ENCODE peak calls at places on chromosomes 2 and 18, in nine cellular contexts. B is GM12865; V is A172; T is hippocampal formation; S is iris pigment epithelial cell; K is left cardiac atrium; H is D341Med; L is HT1080; D is CD8-positive, alpha-beta memory T cell. X is an unnamed sample.

GRCh38 chr2:216111122-216111521 is 2.0 kb downstream of the XRCC5 start:
- DNase-seq in B (no peak), V (no peak), T (no peak), S (no peak), K (no peak), H (no peak), L (no peak), D (no peak), X (no peak)

GRCh38 chr2:218701806-218702205 is 8.8 kb upstream of the TTLL4 start:
- DNase-seq in B (no peak), V (no peak), T (no peak), S (no peak), K (no peak), H (no peak), L (no peak), D (no peak), X (no peak)

GRCh38 chr18:76232813-76233212 is 262.2 kb downstream of the ZNF516 start:
- DNase-seq in B (no peak), V (peak), T (no peak), S (no peak), K (no peak), H (no peak), L (peak), D (no peak), X (no peak)

GRCh38 chr18:24810561-24810960 is 350.1 kb downstream of the HRH4 start:
- DNase-seq in B (no peak), V (no peak), T (no peak), S (no peak), K (no peak), H (no peak), L (no peak), D (no peak), X (no peak)

GRCh38 chr18:25921677-25922421 is 168.6 kb downstream of the SS18 start:
- DNase-seq in B (peak), V (peak), T (peak), S (peak), K (no peak), H (peak), L (peak), D (peak), X (no peak)

GRCh38 chr18:62450546-62451395 is 72.1 kb upstream of the ZCCHC2 start:
- DNase-seq in B (no peak), V (peak), T (no peak), S (peak), K (peak), H (peak), L (peak), D (no peak), X (peak)

GRCh38 chr2:134372141-134372540 is 118.3 kb downstream of the MGAT5 start:
- DNase-seq in B (no peak), V (peak), T (no peak), S (peak), K (no peak), H (no peak), L (no peak), D (no peak), X (no peak)

GRCh38 chr2:24754985-24755690 is 38.1 kb downstream of the PTRHD1 start:
- DNase-seq in B (no peak), V (no peak), T (no peak), S (no peak), K (no peak), H (no peak), L (peak), D (no peak), X (no peak)

GRCh38 chr2:70979626-70980025 is 1.2 kb downstream of the ANKRD53 start:
- DNase-seq in B (no peak), V (no peak), T (no peak), S (no peak), K (no peak), H (no peak), L (no peak), D (peak), X (no peak)

GRCh38 chr2:48448274-48449061 is 81.5 kb upstream of the STON1 start:
- DNase-seq in B (peak), V (peak), T (no peak), S (peak), K (no peak), H (no peak), L (no peak), D (no peak), X (no peak)

GRCh38 chr2:3558205-3559014 is at the start of gene RNASEH1:
- DNase-seq in B (peak), V (peak), T (peak), S (peak), K (peak), H (peak), L (peak), D (peak), X (peak)

GRCh38 chr2:166984797-166985196 is 96.5 kb downstream of the XIRP2 start:
- DNase-seq in B (no peak), V (no peak), T (no peak), S (no peak), K (no peak), H (no peak), L (peak), D (no peak), X (no peak)

GRCh38 chr18:79915161-79916127 is 36.0 kb downstream of the SLC66A2 start:
- DNase-seq in B (no peak), V (no peak), T (no peak), S (no peak), K (no peak), H (peak), L (no peak), D (no peak), X (peak)

GRCh38 chr18:2901405-2901989 is 54.7 kb downstream of the EMILIN2 start:
- DNase-seq in B (no peak), V (no peak), T (no peak), S (no peak), K (no peak), H (no peak), L (no peak), D (no peak), X (no peak)

GRCh38 chr2:71004857-71005256 is 10.2 kb upstream of the TEX261 start:
- DNase-seq in B (no peak), V (no peak), T (no peak), S (no peak), K (no peak), H (no peak), L (no peak), D (no peak), X (peak)

GRCh38 chr2:18219676-18220075 is 340.8 kb downstream of the RDH14 start:
- DNase-seq in B (no peak), V (no peak), T (no peak), S (peak), K (no peak), H (no peak), L (no peak), D (no peak), X (no peak)

GRCh38 chr2:16005819-16006536 is 65.6 kb downstream of the MYCN start:
- DNase-seq in B (no peak), V (no peak), T (no peak), S (peak), K (no peak), H (no peak), L (peak), D (no peak), X (no peak)

GRCh38 chr2:85702172-85702571 is 8.0 kb downstream of the GNLY start:
- DNase-seq in B (no peak), V (peak), T (no peak), S (peak), K (no peak), H (no peak), L (peak), D (no peak), X (no peak)

GRCh38 chr2:234491897-234492296 is 5.0 kb downstream of the ARL4C start:
- DNase-seq in B (no peak), V (no peak), T (no peak), S (no peak), K (no peak), H (no peak), L (peak), D (no peak), X (no peak)